ENCODE peak calls at places on chromosomes 3 and 15, in four cellular contexts. T is heart left ventricle, S is upper lobe of left lung, K is uterus. H is an unnamed sample.

GRCh38 chr15:60374628-60375081 is 23.1 kb downstream of the ANXA2 start:
- DNase-seq in T (peak; percentile 65), S (no peak), K (no peak), H (no peak)

GRCh38 chr3:138493804-138494606 is 59.6 kb downstream of the ESYT3 start:
- DNase-seq in S (no peak), K (no peak), T (no peak), H (no peak)

GRCh38 chr3:8563146-8563545 is 61.5 kb downstream of the LMCD1 start:
- DNase-seq in T (no peak), K (no peak), S (no peak), H (peak; percentile 14)

GRCh38 chr3:8629151-8630021 is 15.2 kb downstream of the SSUH2 start:
- DNase-seq in S (peak; percentile 86), T (peak; percentile 52), K (no peak), H (no peak)

GRCh38 chr3:34934660-34935059 is 704.7 kb upstream of the ARPP21 start:
- DNase-seq in S (no peak), K (no peak), T (no peak), H (no peak)

GRCh38 chr15:38176155-38176554 is 76.5 kb upstream of the SPRED1 start:
- DNase-seq in S (no peak), T (no peak), K (no peak), H (no peak)

GRCh38 chr3:56879453-56880224 is 77.9 kb upstream of the ARHGEF3 start:
- DNase-seq in K (no peak), S (no peak), T (no peak), H (no peak)

GRCh38 chr3:33915796-33916589 is 117.6 kb downstream of the PDCD6IP start:
- DNase-seq in T (peak; percentile 32), K (no peak), S (no peak), H (no peak)

GRCh38 chr3:156659260-156659659 is 15.1 kb upstream of the TIPARP start:
- DNase-seq in S (no peak), K (no peak), T (no peak), H (no peak)

GRCh38 chr3:37257581-37257980 is 83.2 kb upstream of the LRRFIP2 start:
- DNase-seq in K (no peak), S (no peak), T (no peak), H (no peak)

GRCh38 chr3:102006812-102007485 is 157.6 kb downstream of the NFKBIZ start:
- DNase-seq in K (peak; percentile 64), S (no peak), T (peak; percentile 41), H (no peak)

GRCh38 chr15:27260523-27260922 is 289.5 kb downstream of the GABRG3 start:
- DNase-seq in K (no peak), S (no peak), T (no peak), H (no peak)

GRCh38 chr3:106392905-106393304 is 524.1 kb upstream of the CBLB start:
- DNase-seq in K (no peak), S (no peak), T (no peak), H (no peak)

GRCh38 chr15:95292790-95293450 is 1037.6 kb upstream of the NR2F2 start:
- DNase-seq in T (no peak), K (no peak), S (no peak), H (no peak)

GRCh38 chr3:123834631-123835030 is 49.5 kb downstream of the MYLK start:
- DNase-seq in S (no peak), T (no peak), K (no peak), H (no peak)

GRCh38 chr3:98730338-98730737 is 32.8 kb upstream of the ST3GAL6 start:
- DNase-seq in S (no peak), K (no peak), T (no peak), H (no peak)

GRCh38 chr3:129602730-129603560 is 3.5 kb downstream of the PLXND1 start:
- DNase-seq in S (peak; percentile 67), K (peak; percentile 90), T (peak; percentile 91), H (no peak)

GRCh38 chr15:50424066-50424890 is at the start of gene USP8:
- DNase-seq in S (peak; percentile 100), T (peak; percentile 98), K (peak; percentile 93), H (peak; percentile 96)

GRCh38 chr3:188706599-188706998 is 465.2 kb upstream of the TPRG1 start:
- DNase-seq in S (no peak), T (no peak), K (no peak), H (no peak)

GRCh38 chr15:79018960-79019359 is 71.6 kb downstream of the RASGRF1 start:
- DNase-seq in T (no peak), K (no peak), S (no peak), H (no peak)

GRCh38 chr3:73070675-73071575 is 9.5 kb downstream of the EBLN2 start:
- DNase-seq in K (no peak), S (no peak), T (no peak), H (no peak)

GRCh38 chr15:58666957-58667356 is 82.5 kb downstream of the ADAM10 start:
- DNase-seq in T (no peak), K (no peak), S (no peak), H (no peak)

GRCh38 chr3:33184863-33185262 is 33.7 kb downstream of the SUSD5 start:
- DNase-seq in T (no peak), S (no peak), K (no peak), H (no peak)

GRCh38 chr3:124504332-124505059 is 225.8 kb upstream of the UMPS start:
- DNase-seq in T (peak; percentile 64), K (no peak), S (no peak), H (no peak)

GRCh38 chr3:121467085-121467484 is 78.7 kb downstream of the POLQ start:
- DNase-seq in K (no peak), T (no peak), S (no peak), H (no peak)

GRCh38 chr3:11770477-11771381 is 76.0 kb downstream of the TAMM41 start:
- DNase-seq in S (no peak), K (peak; percentile 56), T (peak; percentile 63), H (peak; percentile 94)

GRCh38 chr15:95687056-95687455 is 643.4 kb upstream of the NR2F2 start:
- DNase-seq in S (no peak), T (no peak), K (no peak), H (no peak)

GRCh38 chr3:133965033-133965570 is 64.6 kb downstream of the SLCO2A1 start:
- DNase-seq in K (no peak), S (peak; percentile 50), T (no peak), H (no peak)

GRCh38 chr3:71127463-71128243 is 455.9 kb downstream of the FOXP1 start:
- DNase-seq in S (no peak), K (no peak), T (no peak), H (no peak)

GRCh38 chr3:150015906-150016305 is 45.2 kb upstream of the PFN2 start:
- DNase-seq in K (no peak), S (no peak), T (no peak), H (no peak)

GRCh38 chr15:39172380-39173281 is 408.2 kb upstream of the THBS1 start:
- DNase-seq in S (peak; percentile 30), K (peak; percentile 36), T (peak; percentile 25), H (no peak)

GRCh38 chr3:58562498-58562897 is 14.7 kb downstream of the FAM107A start:
- DNase-seq in S (no peak), T (no peak), K (no peak), H (peak; percentile 79)

GRCh38 chr3:58565621-58566397 is 11.4 kb downstream of the FAM107A start:
- DNase-seq in S (no peak), T (no peak), K (no peak), H (peak; percentile 95)

GRCh38 chr3:58564456-58565160 is 12.6 kb downstream of the FAM107A start:
- DNase-seq in S (no peak), T (no peak), K (no peak), H (peak; percentile 74)

GRCh38 chr3:58564054-58564453 is 13.1 kb downstream of the FAM107A start:
- DNase-seq in S (no peak), T (no peak), K (no peak), H (no peak)

GRCh38 chr3:58563386-58564035 is 13.7 kb downstream of the FAM107A start:
- DNase-seq in T (no peak), K (no peak), S (no peak), H (peak; percentile 64)
- TF ChIP-seq POLR2A in T (no peak), K (no peak), S (no peak), H (no peak)

DNA sequence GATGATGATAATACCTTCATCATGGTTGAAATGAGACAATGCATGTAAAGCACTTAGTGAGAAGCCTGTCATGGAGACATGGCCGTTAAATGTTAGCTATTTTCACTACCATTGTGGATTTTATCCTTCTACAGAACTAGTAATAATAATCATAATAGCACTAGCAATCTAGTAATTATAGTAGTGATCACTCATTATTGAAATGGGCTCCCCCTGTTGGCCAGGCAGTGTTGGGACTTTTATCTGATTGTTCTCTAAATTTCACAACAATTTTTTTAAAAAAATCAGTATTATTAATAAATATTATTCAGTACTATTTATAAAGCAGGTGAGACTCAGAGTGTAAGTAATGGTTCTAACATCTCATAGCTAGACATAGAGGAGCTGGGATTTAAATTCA is 396.3 kb downstream of the IL5RA start:
- DNase-seq in S (no peak), T (no peak), K (no peak), H (no peak)
- TF ChIP-seq CTCF in S (no peak), T (no peak), K (no peak), H (no peak)

DNA sequence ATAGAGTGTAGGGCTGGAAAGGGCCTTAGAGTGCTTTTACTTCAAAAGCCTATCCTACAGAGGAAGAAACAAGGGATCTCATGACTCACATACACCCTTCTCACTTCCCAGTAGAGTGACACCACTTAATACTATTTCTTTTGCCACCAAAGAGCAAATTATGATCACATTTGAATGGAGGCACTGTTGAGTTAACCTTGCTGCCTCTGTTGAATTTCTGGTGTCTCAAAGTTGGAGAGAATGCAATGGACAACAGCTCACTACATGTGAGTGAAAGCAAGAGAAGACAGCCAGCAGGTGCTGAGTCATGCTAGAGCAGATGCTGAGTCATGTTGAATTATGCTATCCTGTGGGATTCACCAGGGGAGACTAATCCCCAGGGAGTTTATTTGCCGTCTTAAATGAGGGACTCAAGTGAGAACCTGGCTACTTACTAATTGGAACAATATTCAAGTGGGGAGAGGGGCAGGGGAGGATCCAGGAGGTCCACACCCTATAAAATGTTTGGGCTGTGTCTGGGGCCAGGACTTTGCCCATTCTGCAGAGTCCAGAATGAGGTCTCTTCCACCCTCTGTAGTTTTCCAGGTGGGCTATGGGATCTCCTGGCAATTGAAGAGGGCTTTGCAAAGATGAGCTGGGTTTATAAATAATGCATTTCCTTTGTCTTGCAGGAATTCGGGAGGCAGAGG is 35.8 kb downstream of the ST8SIA2 start:
- DNase-seq in T (no peak), K (no peak), S (no peak), H (no peak)
- H3K27ac ChIP-seq in T (no peak overlapping the region), K (no peak overlapping the region), S (no peak overlapping the region), H (no peak overlapping the region)

GRCh38 chr15:43748376-43748775 is 2.1 kb downstream of the PDIA3 start:
- DNase-seq in S (no peak), T (no peak), K (no peak), H (no peak)
- TF ChIP-seq POLR2A in S (no peak), T (no peak), K (no peak), H (no peak)

DNA sequence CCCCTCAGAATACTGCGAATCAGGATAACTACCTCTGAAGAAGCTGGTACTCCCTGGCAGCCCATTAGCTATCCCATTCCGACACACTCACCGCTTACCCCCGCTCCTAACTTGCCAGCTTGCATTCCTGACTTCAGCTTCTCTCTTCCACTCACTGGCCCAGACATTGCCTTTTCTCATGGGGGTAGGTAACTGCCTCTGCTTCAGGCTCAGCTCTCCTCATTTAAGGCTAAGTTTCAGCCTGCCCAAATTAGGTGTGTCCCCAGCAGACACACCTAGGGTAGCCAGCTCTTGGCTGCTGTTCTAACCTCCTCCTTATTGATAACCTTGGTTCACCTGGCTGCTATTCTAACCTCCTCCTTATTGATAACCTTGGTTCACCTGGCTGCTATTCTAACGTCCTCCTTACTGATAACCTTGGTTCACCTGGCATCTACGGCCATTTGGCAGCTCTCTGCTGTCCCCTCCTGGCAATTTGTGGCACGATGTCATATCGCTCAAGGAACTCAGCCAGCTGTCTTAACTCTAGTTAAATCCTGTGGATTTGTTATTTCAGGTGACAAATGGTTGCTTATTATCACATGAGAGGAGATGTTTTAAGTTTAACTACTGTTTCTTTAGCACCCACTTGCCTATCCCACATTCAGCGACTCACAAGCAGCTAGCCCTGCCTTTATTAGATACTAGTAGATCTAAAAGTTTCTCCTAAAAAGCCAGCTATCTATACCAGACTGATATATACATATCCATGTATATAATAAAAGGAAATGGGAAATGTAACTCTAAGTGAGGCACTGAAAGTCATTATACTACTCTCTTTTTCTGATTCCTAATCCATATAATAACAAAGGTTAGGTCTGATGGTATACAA is 106.5 kb upstream of the ACP3 start:
- DNase-seq in K (no peak), T (no peak), S (no peak), H (no peak)
- TF ChIP-seq CTCF in K (no peak), T (no peak), S (peak; percentile 45), H (no peak)

H was measured in vagina.